ENCODE peak calls at places on chromosome 4, in ten cellular contexts. J is cardiac muscle cell; E is RPMI8226; S is NCI-H345; W is GM23248; G is NCI-H510A treated with DMSO at 0.1 percent for 48 hours; L is stimulated activated CD4-positive, alpha-beta T cell treated with anti-CD3 and anti-CD28 coated beads, TNF-alpha, amount 100 ng/mL, for 1 hour; Y is iris pigment epithelial cell; V is WERI-Rb-1; D is Jurkat, Clone E6-1. Q is an unnamed sample.

GRCh38 chr4:32002037-32002747 is 1282.0 kb downstream of the PCDH7 start:
- DNase-seq in J (no peak), S (no peak), W (no peak), G (peak; percentile 15), V (no peak), Y (no peak), L (no peak), D (no peak), E (peak; percentile 24), Q (no peak)

GRCh38 chr4:124953059-124953850 is 240.7 kb upstream of the ANKRD50 start:
- DNase-seq in G (no peak), J (peak; percentile 92), S (no peak), Y (peak; percentile 96), E (no peak), D (no peak), W (peak; percentile 70), V (no peak), L (no peak), Q (no peak)

GRCh38 chr4:3290889-3291321 is 1.9 kb upstream of the RGS12 start:
- DNase-seq in Y (no peak), S (no peak), L (no peak), W (no peak), D (no peak), E (no peak), G (no peak), J (no peak), V (no peak), Q (no peak)

GRCh38 chr4:74402692-74403460 is 37.9 kb downstream of the EREG start:
- DNase-seq in W (no peak), Y (no peak), G (no peak), L (no peak), V (no peak), J (no peak), D (no peak), E (no peak), S (no peak), Q (no peak)

GRCh38 chr4:85416094-85416493 is 58.9 kb upstream of the ARHGAP24 start:
- DNase-seq in S (no peak), E (no peak), V (no peak), G (no peak), J (no peak), Y (no peak), W (no peak), L (no peak), D (no peak), Q (no peak)

GRCh38 chr4:176814770-176815169 is 22.0 kb upstream of the VEGFC start:
- DNase-seq in D (no peak), W (peak; percentile 82), S (no peak), V (no peak), J (peak; percentile 73), Y (peak; percentile 82), L (no peak), G (no peak), E (no peak), Q (no peak)

GRCh38 chr4:40283413-40283812 is 51.7 kb upstream of the CHRNA9 start:
- DNase-seq in Y (no peak), E (no peak), V (no peak), J (no peak), D (no peak), W (no peak), G (no peak), S (no peak), L (no peak), Q (no peak)

GRCh38 chr4:173486714-173487392 is 43.2 kb downstream of the HAND2 start:
- DNase-seq in D (no peak), V (no peak), S (peak; percentile 4), W (no peak), Y (no peak), J (no peak), G (no peak), L (no peak), E (no peak), Q (no peak)

GRCh38 chr4:8506373-8507250 is 66.0 kb downstream of the TRMT44 start:
- DNase-seq in E (no peak), W (peak; percentile 96), Y (peak; percentile 42), G (no peak), V (no peak), J (peak; percentile 83), S (no peak), D (no peak), L (no peak), Q (no peak)

Q was measured in Caco-2.